ENCODE peak calls at places on chromosomes 12 and 14, in six cellular contexts. One of them, this sample, is unnamed.

GRCh38 chr12:77847665-77848431 is 17.2 kb downstream of the NAV3 start:
- DNase-seq in effector memory CD4-positive, alpha-beta T cell: no peak
- DNase-seq in sigmoid colon: no peak
- DNase-seq in breast epithelium: no peak
- DNase-seq in fibroblast of lung: peak; percentile 85
- DNase-seq in GM23248: peak; percentile 86
- DNase-seq in this sample: no peak

GRCh38 chr14:105398726-105399440 is 545 bp downstream of the TEX22 start:
- DNase-seq in effector memory CD4-positive, alpha-beta T cell: no peak
- DNase-seq in sigmoid colon: no peak
- DNase-seq in breast epithelium: no peak
- DNase-seq in fibroblast of lung: no peak
- DNase-seq in GM23248: peak; percentile 51
- DNase-seq in this sample: no peak

GRCh38 chr12:41032386-41032785 is 155.7 kb upstream of the PDZRN4 start:
- DNase-seq in effector memory CD4-positive, alpha-beta T cell: no peak
- DNase-seq in sigmoid colon: no peak
- DNase-seq in breast epithelium: no peak
- DNase-seq in fibroblast of lung: no peak
- DNase-seq in GM23248: no peak
- DNase-seq in this sample: no peak

GRCh38 chr12:6735448-6736191 is 11.8 kb downstream of the COPS7A start:
- DNase-seq in effector memory CD4-positive, alpha-beta T cell: no peak
- DNase-seq in sigmoid colon: peak; percentile 81
- DNase-seq in breast epithelium: peak; percentile 83
- DNase-seq in fibroblast of lung: peak; percentile 65
- DNase-seq in GM23248: peak; percentile 80
- DNase-seq in this sample: peak; percentile 84

GRCh38 chr14:33693237-33693636 is 257.6 kb downstream of the EGLN3 start:
- DNase-seq in effector memory CD4-positive, alpha-beta T cell: no peak
- DNase-seq in sigmoid colon: no peak
- DNase-seq in breast epithelium: no peak
- DNase-seq in fibroblast of lung: peak; percentile 44
- DNase-seq in GM23248: peak; percentile 46
- DNase-seq in this sample: no peak

GRCh38 chr12:226401-226800 is 12.4 kb upstream of the SLC6A12 start:
- DNase-seq in effector memory CD4-positive, alpha-beta T cell: no peak
- DNase-seq in sigmoid colon: no peak
- DNase-seq in breast epithelium: no peak
- DNase-seq in fibroblast of lung: no peak
- DNase-seq in GM23248: no peak
- DNase-seq in this sample: no peak

GRCh38 chr12:39252628-39253027 is 190.3 kb downstream of the KIF21A start:
- DNase-seq in effector memory CD4-positive, alpha-beta T cell: no peak
- DNase-seq in sigmoid colon: no peak
- DNase-seq in breast epithelium: no peak
- DNase-seq in fibroblast of lung: no peak
- DNase-seq in GM23248: no peak
- DNase-seq in this sample: no peak

GRCh38 chr14:100537701-100538565 is 49.3 kb downstream of the BEGAIN start:
- DNase-seq in effector memory CD4-positive, alpha-beta T cell: no peak
- DNase-seq in sigmoid colon: peak; percentile 66
- DNase-seq in breast epithelium: peak; percentile 77
- DNase-seq in fibroblast of lung: no peak
- DNase-seq in GM23248: no peak
- DNase-seq in this sample: peak; percentile 77

GRCh38 chr14:58863576-58864345 is 226.0 kb downstream of the DACT1 start:
- DNase-seq in effector memory CD4-positive, alpha-beta T cell: no peak
- DNase-seq in sigmoid colon: no peak
- DNase-seq in breast epithelium: no peak
- DNase-seq in fibroblast of lung: peak; percentile 12
- DNase-seq in GM23248: no peak
- DNase-seq in this sample: no peak

GRCh38 chr12:75294338-75294737 is 35.8 kb downstream of the CAPS2 start:
- DNase-seq in effector memory CD4-positive, alpha-beta T cell: no peak
- DNase-seq in sigmoid colon: no peak
- DNase-seq in breast epithelium: no peak
- DNase-seq in fibroblast of lung: no peak
- DNase-seq in GM23248: no peak
- DNase-seq in this sample: no peak

GRCh38 chr12:48793696-48794095 is 4.8 kb upstream of the ADCY6 start:
- DNase-seq in effector memory CD4-positive, alpha-beta T cell: no peak
- DNase-seq in sigmoid colon: no peak
- DNase-seq in breast epithelium: no peak
- DNase-seq in fibroblast of lung: no peak
- DNase-seq in GM23248: no peak
- DNase-seq in this sample: no peak

GRCh38 chr12:48110691-48111315 is 4.9 kb upstream of the SENP1 start:
- DNase-seq in effector memory CD4-positive, alpha-beta T cell: no peak
- DNase-seq in sigmoid colon: no peak
- DNase-seq in breast epithelium: no peak
- DNase-seq in fibroblast of lung: no peak
- DNase-seq in GM23248: no peak
- DNase-seq in this sample: peak; percentile 41

GRCh38 chr14:56205906-56206305 is 87.7 kb downstream of the PELI2 start:
- DNase-seq in effector memory CD4-positive, alpha-beta T cell: no peak
- DNase-seq in sigmoid colon: no peak
- DNase-seq in breast epithelium: no peak
- DNase-seq in fibroblast of lung: no peak
- DNase-seq in GM23248: no peak
- DNase-seq in this sample: no peak

GRCh38 chr12:73383584-73384229 is 1111.5 kb downstream of the TRHDE start:
- DNase-seq in effector memory CD4-positive, alpha-beta T cell: no peak
- DNase-seq in sigmoid colon: no peak
- DNase-seq in breast epithelium: no peak
- DNase-seq in fibroblast of lung: no peak
- DNase-seq in GM23248: no peak
- DNase-seq in this sample: no peak

GRCh38 chr12:132698336-132698735 is 10.9 kb downstream of the PXMP2 start:
- DNase-seq in effector memory CD4-positive, alpha-beta T cell: no peak
- DNase-seq in sigmoid colon: no peak
- DNase-seq in breast epithelium: no peak
- DNase-seq in fibroblast of lung: no peak
- DNase-seq in GM23248: no peak
- DNase-seq in this sample: no peak

GRCh38 chr14:19906665-19907064 is 13.7 kb upstream of the OR4K5 start:
- DNase-seq in effector memory CD4-positive, alpha-beta T cell: no peak
- DNase-seq in sigmoid colon: no peak
- DNase-seq in breast epithelium: no peak
- DNase-seq in fibroblast of lung: no peak
- DNase-seq in GM23248: no peak
- DNase-seq in this sample: no peak

GRCh38 chr14:19895282-19895681 is 20.3 kb downstream of the OR4K2 start:
- DNase-seq in effector memory CD4-positive, alpha-beta T cell: no peak
- DNase-seq in sigmoid colon: no peak
- DNase-seq in breast epithelium: no peak
- DNase-seq in fibroblast of lung: no peak
- DNase-seq in GM23248: no peak
- DNase-seq in this sample: peak; percentile 20

GRCh38 chr14:19902409-19902808 is 18.0 kb upstream of the OR4K5 start:
- DNase-seq in effector memory CD4-positive, alpha-beta T cell: no peak
- DNase-seq in sigmoid colon: no peak
- DNase-seq in breast epithelium: no peak
- DNase-seq in fibroblast of lung: no peak
- DNase-seq in GM23248: no peak
- DNase-seq in this sample: no peak

GRCh38 chr14:19900999-19901398 is 19.4 kb upstream of the OR4K5 start:
- DNase-seq in effector memory CD4-positive, alpha-beta T cell: no peak
- DNase-seq in sigmoid colon: no peak
- DNase-seq in breast epithelium: no peak
- DNase-seq in fibroblast of lung: no peak
- DNase-seq in GM23248: no peak
- DNase-seq in this sample: no peak
- H3K9me3 ChIP-seq in effector memory CD4-positive, alpha-beta T cell: peaks cover 3% of the 10 kb centered on the region
- H3K9me3 ChIP-seq in sigmoid colon: peaks cover 9% of the 10 kb centered on the region
- H3K9me3 ChIP-seq in breast epithelium: peaks cover 2% of the 10 kb centered on the region
- H3K9me3 ChIP-seq in fibroblast of lung: no peaks in the 10 kb centered on the region
- H3K9me3 ChIP-seq in GM23248: peaks cover 17% of the 10 kb centered on the region
- H3K9me3 ChIP-seq in this sample: peaks cover 35% of the 10 kb centered on the region

DNA sequence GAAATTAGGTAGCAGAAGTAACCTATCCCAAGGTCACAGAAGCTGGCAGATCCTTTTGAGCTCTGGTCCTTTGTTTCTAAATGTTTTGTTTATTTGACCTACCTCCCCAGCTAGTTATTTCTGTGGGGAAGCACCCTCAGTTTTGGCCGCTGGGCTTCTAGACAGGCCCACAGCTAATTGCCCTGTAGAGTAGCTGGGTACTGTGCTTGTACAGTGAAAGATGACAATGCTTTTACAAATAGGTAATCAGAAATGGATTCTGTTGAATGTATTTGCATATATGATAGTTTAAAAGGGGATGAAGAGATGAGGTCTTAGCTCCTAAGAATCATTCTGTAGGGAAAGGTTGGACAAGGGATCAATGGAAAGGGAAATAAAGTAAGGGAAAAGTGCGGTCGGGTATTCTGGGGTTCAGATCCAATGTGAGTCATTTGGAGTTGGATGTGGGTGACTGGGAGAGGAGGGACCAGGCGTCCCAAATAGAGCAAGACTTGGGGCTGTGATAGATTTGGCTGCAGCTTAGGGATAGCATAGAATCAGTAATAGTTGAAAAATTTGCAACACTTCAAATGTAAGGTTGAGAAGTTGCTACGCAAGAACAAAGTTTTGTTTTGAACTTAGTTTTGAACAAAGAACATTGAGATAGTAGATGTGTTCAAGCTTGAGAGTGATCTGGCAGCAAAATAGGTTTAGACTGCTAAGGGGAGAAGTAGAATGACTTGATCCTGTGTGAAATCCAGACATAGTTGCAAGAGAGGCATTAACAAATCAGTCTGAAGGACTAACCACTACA is 3.7 kb downstream of the NUDT4 start:
- DNase-seq in effector memory CD4-positive, alpha-beta T cell: no peak
- DNase-seq in sigmoid colon: no peak
- DNase-seq in breast epithelium: no peak
- DNase-seq in fibroblast of lung: peak; percentile 21
- DNase-seq in GM23248: peak; percentile 28
- DNase-seq in this sample: no peak
- H3K4me3 ChIP-seq in effector memory CD4-positive, alpha-beta T cell: peak overlapping the region; percentile 81
- H3K4me3 ChIP-seq in sigmoid colon: peak overlapping the region; percentile 8
- H3K4me3 ChIP-seq in breast epithelium: peak overlapping the region; percentile 94
- H3K4me3 ChIP-seq in fibroblast of lung: peak overlapping the region; percentile 97
- H3K4me3 ChIP-seq in GM23248: peak overlapping the region; percentile 100
- H3K4me3 ChIP-seq in this sample: no peak overlapping the region

GRCh38 chr14:29838752-29839151 is 88.9 kb downstream of the PRKD1 start:
- DNase-seq in effector memory CD4-positive, alpha-beta T cell: no peak
- DNase-seq in sigmoid colon: no peak
- DNase-seq in breast epithelium: no peak
- DNase-seq in fibroblast of lung: no peak
- DNase-seq in GM23248: no peak
- DNase-seq in this sample: no peak
- H3K9me3 ChIP-seq in effector memory CD4-positive, alpha-beta T cell: no peaks in the 10 kb centered on the region
- H3K9me3 ChIP-seq in sigmoid colon: peaks cover 25% of the 10 kb centered on the region
- H3K9me3 ChIP-seq in breast epithelium: peaks cover 28% of the 10 kb centered on the region
- H3K9me3 ChIP-seq in fibroblast of lung: no peaks in the 10 kb centered on the region
- H3K9me3 ChIP-seq in GM23248: no peaks in the 10 kb centered on the region
- H3K9me3 ChIP-seq in this sample: no peaks in the 10 kb centered on the region

GRCh38 chr12:47102406-47102805 is 22.6 kb upstream of the AMIGO2 start:
- DNase-seq in effector memory CD4-positive, alpha-beta T cell: no peak
- DNase-seq in sigmoid colon: no peak
- DNase-seq in breast epithelium: no peak
- DNase-seq in fibroblast of lung: no peak
- DNase-seq in GM23248: no peak
- DNase-seq in this sample: no peak

GRCh38 chr12:47107446-47107845 is 27.7 kb upstream of the AMIGO2 start:
- DNase-seq in effector memory CD4-positive, alpha-beta T cell: no peak
- DNase-seq in sigmoid colon: no peak
- DNase-seq in breast epithelium: no peak
- DNase-seq in fibroblast of lung: no peak
- DNase-seq in GM23248: no peak
- DNase-seq in this sample: no peak

GRCh38 chr12:47105914-47106674 is 26.3 kb upstream of the AMIGO2 start:
- DNase-seq in effector memory CD4-positive, alpha-beta T cell: no peak
- DNase-seq in sigmoid colon: no peak
- DNase-seq in breast epithelium: peak; percentile 78
- DNase-seq in fibroblast of lung: no peak
- DNase-seq in GM23248: no peak
- DNase-seq in this sample: no peak

GRCh38 chr12:47100146-47100545 is 20.4 kb upstream of the AMIGO2 start:
- DNase-seq in effector memory CD4-positive, alpha-beta T cell: no peak
- DNase-seq in sigmoid colon: no peak
- DNase-seq in breast epithelium: no peak
- DNase-seq in fibroblast of lung: peak; percentile 47
- DNase-seq in GM23248: peak; percentile 37
- DNase-seq in this sample: no peak

GRCh38 chr12:47102845-47103666 is 23.3 kb upstream of the AMIGO2 start:
- DNase-seq in effector memory CD4-positive, alpha-beta T cell: no peak
- DNase-seq in sigmoid colon: peak; percentile 87
- DNase-seq in breast epithelium: no peak
- DNase-seq in fibroblast of lung: peak; percentile 90
- DNase-seq in GM23248: peak; percentile 91
- DNase-seq in this sample: no peak
- H3K4me3 ChIP-seq in effector memory CD4-positive, alpha-beta T cell: no peak overlapping the region
- H3K4me3 ChIP-seq in sigmoid colon: no peak overlapping the region
- H3K4me3 ChIP-seq in breast epithelium: no peak overlapping the region
- H3K4me3 ChIP-seq in fibroblast of lung: no peak overlapping the region
- H3K4me3 ChIP-seq in GM23248: peak overlapping the region; percentile 20
- H3K4me3 ChIP-seq in this sample: no peak overlapping the region

DNA sequence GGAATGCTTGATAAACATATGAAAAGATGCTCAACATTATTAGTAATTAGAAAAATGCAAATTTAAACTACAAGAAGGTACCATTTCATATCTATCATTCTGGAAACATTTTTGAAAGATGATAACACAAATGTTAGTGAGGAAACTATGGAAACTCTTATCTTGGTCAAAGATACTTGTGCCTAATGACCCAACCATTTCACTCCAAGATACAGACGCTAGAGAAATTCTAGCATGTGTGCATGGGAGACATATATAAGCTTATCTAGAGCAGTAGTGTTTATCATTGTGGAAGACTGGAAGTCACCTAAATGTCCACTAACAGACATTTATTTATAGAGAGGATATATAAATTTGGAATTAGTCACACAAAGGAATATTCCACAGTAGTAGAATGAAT is 143.1 kb upstream of the HMGA2 start:
- DNase-seq in effector memory CD4-positive, alpha-beta T cell: no peak
- DNase-seq in sigmoid colon: no peak
- DNase-seq in breast epithelium: no peak
- DNase-seq in fibroblast of lung: no peak
- DNase-seq in GM23248: no peak
- DNase-seq in this sample: no peak
- H3K9me3 ChIP-seq in effector memory CD4-positive, alpha-beta T cell: no peaks in the 10 kb centered on the region
- H3K9me3 ChIP-seq in sigmoid colon: no peaks in the 10 kb centered on the region
- H3K9me3 ChIP-seq in breast epithelium: no peaks in the 10 kb centered on the region
- H3K9me3 ChIP-seq in fibroblast of lung: no peaks in the 10 kb centered on the region
- H3K9me3 ChIP-seq in GM23248: no peaks in the 10 kb centered on the region
- H3K9me3 ChIP-seq in this sample: no peaks in the 10 kb centered on the region

DNA sequence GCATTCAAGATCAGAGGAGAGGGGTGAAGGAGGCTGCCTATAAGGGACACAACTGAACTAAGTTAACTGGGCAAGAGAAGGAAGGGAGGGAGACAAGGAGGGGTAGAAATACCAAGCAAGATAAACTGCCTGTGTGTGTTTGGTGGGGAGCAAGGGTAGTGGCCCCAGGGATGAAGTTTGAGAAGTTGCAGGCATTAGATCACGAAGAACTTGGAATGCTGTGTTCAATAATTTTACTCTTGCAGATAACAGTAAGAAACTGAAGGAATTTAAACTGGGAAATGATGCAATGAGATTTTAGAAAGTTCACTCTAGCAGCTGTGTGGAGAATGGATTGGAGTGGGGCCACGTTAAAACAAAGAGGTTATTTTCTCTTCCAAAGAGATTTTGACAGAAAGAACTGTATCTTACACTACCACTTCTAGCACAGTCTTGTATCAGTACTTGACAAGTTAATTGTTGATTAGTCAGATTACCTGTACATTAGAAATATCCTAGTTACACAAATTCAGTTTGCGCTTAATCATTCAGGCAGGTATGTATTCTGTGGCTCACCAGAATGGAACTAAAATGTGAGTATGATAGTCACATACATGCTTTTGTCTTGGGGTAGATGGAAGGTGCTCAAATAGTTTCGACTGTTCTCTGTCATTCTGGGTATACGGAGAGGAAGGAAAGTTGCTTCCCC is 7.4 kb downstream of the PKP2 start:
- DNase-seq in effector memory CD4-positive, alpha-beta T cell: no peak
- DNase-seq in sigmoid colon: no peak
- DNase-seq in breast epithelium: no peak
- DNase-seq in fibroblast of lung: no peak
- DNase-seq in GM23248: no peak
- DNase-seq in this sample: no peak
- H3K4me3 ChIP-seq in effector memory CD4-positive, alpha-beta T cell: no peak overlapping the region
- H3K4me3 ChIP-seq in sigmoid colon: no peak overlapping the region
- H3K4me3 ChIP-seq in breast epithelium: no peak overlapping the region
- H3K4me3 ChIP-seq in fibroblast of lung: no peak overlapping the region
- H3K4me3 ChIP-seq in GM23248: no peak overlapping the region
- H3K4me3 ChIP-seq in this sample: no peak overlapping the region